ENCODE peak calls at places on chromosomes 16 and 17, in six cellular contexts. V is testis; Y is CD4-positive, alpha-beta T cell; Z is GM06990; W is ascending aorta; A is tibial artery. U is an unnamed sample.

GRCh38 chr16:78210305-78210704 is 110.9 kb downstream of the WWOX start:
- DNase-seq in V (no peak), Y (no peak), Z (no peak), W (no peak), A (no peak), U (no peak)

GRCh38 chr17:81074875-81075274 is 39.9 kb downstream of the BAIAP2 start:
- DNase-seq in V (no peak), Y (no peak), Z (no peak), W (no peak), A (no peak), U (no peak)

GRCh38 chr17:28473542-28473941 is at the start of gene SLC13A2:
- DNase-seq in V (no peak), Y (no peak), Z (no peak), W (peak), A (no peak), U (no peak)

GRCh38 chr17:27491713-27492190 is 35.5 kb downstream of the KSR1 start:
- DNase-seq in V (no peak), Y (no peak), Z (no peak), W (no peak), A (no peak), U (peak)

GRCh38 chr17:28097901-28098300 is 55.4 kb downstream of the NLK start:
- DNase-seq in V (no peak), Y (no peak), Z (peak), W (no peak), A (no peak), U (no peak)

GRCh38 chr16:379183-379960 is 2.4 kb downstream of the PGAP6 start:
- DNase-seq in V (no peak), Y (no peak), Z (no peak), W (no peak), A (no peak), U (no peak)

GRCh38 chr16:7805997-7806396 is 473.4 kb downstream of the RBFOX1 start:
- DNase-seq in V (no peak), Y (no peak), Z (no peak), W (no peak), A (no peak), U (no peak)

GRCh38 chr16:7596285-7596684 is 263.6 kb downstream of the RBFOX1 start:
- DNase-seq in V (no peak), Y (no peak), Z (no peak), W (no peak), A (no peak), U (no peak)

GRCh38 chr16:58299757-58300349 is 5.0 kb upstream of the PRSS54 start:
- DNase-seq in V (peak), Y (no peak), Z (no peak), W (no peak), A (no peak), U (no peak)

GRCh38 chr16:56700195-56700594 is 17.9 kb downstream of the MT1X start:
- DNase-seq in V (no peak), Y (no peak), Z (no peak), W (no peak), A (no peak), U (no peak)

GRCh38 chr16:46947900-46948547 is 25.4 kb downstream of the DNAJA2 start:
- DNase-seq in V (no peak), Y (no peak), Z (peak), W (no peak), A (no peak), U (peak)

GRCh38 chr17:39462644-39463375 is 1.5 kb downstream of the CDK12 start:
- DNase-seq in V (peak), Y (no peak), Z (no peak), W (peak), A (no peak), U (no peak)

GRCh38 chr17:27106347-27106981 is 187.4 kb upstream of the WSB1 start:
- DNase-seq in V (no peak), Y (no peak), Z (no peak), W (no peak), A (no peak), U (no peak)

GRCh38 chr17:60165223-60165622 is 15.4 kb downstream of the CA4 start:
- DNase-seq in V (no peak), Y (no peak), Z (no peak), W (peak), A (no peak), U (no peak)

GRCh38 chr16:27228621-27229501 is 25.5 kb downstream of the KDM8 start:
- DNase-seq in V (peak), Y (no peak), Z (no peak), W (no peak), A (no peak), U (no peak)

GRCh38 chr17:74332763-74333220 is 6.8 kb downstream of the KIF19 start:
- DNase-seq in V (no peak), Y (no peak), Z (no peak), W (no peak), A (no peak), U (no peak)

GRCh38 chr17:57552114-57552601 is 192.9 kb downstream of the CCDC182 start:
- DNase-seq in V (peak), Y (peak), Z (peak), W (peak), A (no peak), U (peak)

GRCh38 chr17:51256101-51256500 is 3.7 kb downstream of the MBTD1 start:
- DNase-seq in V (no peak), Y (no peak), Z (no peak), W (no peak), A (no peak), U (no peak)

GRCh38 chr17:63435681-63436522 is 10.2 kb downstream of the CYB561 start:
- DNase-seq in V (no peak), Y (no peak), Z (no peak), W (peak), A (no peak), U (no peak)

GRCh38 chr16:89378947-89379771 is 111.2 kb downstream of the ANKRD11 start:
- DNase-seq in V (no peak), Y (no peak), Z (no peak), W (no peak), A (peak), U (no peak)

GRCh38 chr17:73069164-73069774 is 23.2 kb downstream of the SLC39A11 start:
- DNase-seq in V (peak), Y (no peak), Z (no peak), W (no peak), A (no peak), U (no peak)

GRCh38 chr16:56303066-56303705 is 111.9 kb downstream of the GNAO1 start:
- DNase-seq in V (no peak), Y (no peak), Z (no peak), W (no peak), A (no peak), U (no peak)

GRCh38 chr17:31392002-31392855 is 754 bp downstream of the RAB11FIP4 start:
- DNase-seq in V (peak), Y (no peak), Z (no peak), W (no peak), A (no peak), U (peak)

GRCh38 chr16:30951193-30951592 is 2.3 kb downstream of the ORAI3 start:
- DNase-seq in V (no peak), Y (no peak), Z (no peak), W (no peak), A (no peak), U (no peak)

GRCh38 chr16:30948087-30948955 is 547 bp upstream of the ORAI3 start:
- DNase-seq in V (peak), Y (no peak), Z (peak), W (peak), A (peak), U (peak)

GRCh38 chr16:30950516-30951073 is 1.7 kb downstream of the ORAI3 start:
- DNase-seq in V (no peak), Y (no peak), Z (no peak), W (no peak), A (no peak), U (no peak)

GRCh38 chr16:30948956-30949654 is at the start of gene ORAI3:
- DNase-seq in V (peak), Y (no peak), Z (peak), W (peak), A (peak), U (peak)

DNA sequence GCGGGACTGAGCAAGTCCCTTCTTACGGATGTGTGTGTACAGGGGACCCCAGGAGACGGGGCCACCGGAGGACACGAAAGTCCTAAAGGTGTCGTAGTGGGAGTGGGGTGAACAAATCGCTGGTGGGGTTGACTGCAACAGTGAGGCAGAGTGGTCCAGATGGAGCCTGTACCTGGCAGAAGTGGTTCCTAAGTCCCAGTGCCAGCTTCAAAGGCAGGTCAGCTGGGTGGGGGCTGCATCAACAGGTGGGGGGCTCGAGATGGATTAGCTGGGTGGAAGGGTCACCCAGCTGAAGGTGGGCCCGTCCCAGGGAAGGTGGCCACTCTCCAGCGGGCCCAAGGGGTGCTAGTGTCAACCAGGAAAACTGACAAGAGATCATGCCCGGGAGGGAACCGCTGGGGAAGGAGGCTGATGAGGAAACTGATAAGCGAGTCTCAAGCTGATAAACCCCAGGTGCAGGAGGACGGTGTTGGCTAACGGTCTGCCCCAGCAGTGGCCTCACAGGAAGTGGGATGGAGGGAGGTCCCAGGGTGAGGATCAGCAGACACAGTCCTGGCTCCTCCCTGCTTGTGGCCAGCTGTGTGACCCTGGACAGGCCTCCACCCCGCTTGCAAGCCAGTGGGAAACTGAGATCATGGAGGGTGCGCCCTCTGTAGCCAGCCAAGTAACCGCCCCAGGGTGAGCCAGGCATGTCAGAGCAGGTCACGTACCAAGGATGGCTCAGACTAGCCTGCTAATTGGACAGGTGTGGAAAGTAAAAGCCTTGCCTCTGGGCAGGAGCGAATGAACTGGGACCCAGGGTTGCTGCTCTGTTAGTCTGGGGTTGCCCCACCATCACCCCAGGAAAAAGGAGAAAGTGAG is 1.0 kb downstream of the ORAI3 start:
- DNase-seq in V (peak), Y (no peak), Z (peak), W (peak), A (peak), U (peak)
- TF ChIP-seq CTCF in V (no peak), Y (no peak), Z (peak), W (no peak), A (no peak), U (peak)

GRCh38 chr17:82302498-82302963 is 14.9 kb downstream of the CD7 start:
- DNase-seq in V (no peak), Y (no peak), Z (no peak), W (no peak), A (no peak), U (peak)
- TF ChIP-seq CTCF in V (no peak), Y (no peak), Z (no peak), W (no peak), A (no peak), U (no peak)

DNA sequence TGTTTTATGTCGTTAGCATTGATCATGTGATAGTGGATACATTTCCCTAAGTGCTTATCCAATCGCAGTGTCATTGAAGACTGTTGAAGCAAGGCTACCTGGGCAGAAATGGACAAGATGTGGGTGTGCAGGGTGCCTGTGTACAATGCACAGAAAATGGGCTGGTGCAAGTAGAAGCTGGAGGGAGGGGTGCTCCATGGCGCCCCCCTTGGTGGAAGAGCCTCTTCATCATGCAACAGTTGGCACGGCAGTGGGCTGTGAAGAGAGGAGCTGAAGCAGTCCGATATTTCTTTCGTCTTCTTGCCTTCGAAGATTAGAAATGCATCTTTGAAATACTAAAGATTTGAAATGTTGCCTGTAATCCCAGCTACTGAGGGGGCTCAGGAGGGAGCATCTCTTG is 100.5 kb downstream of the PLCG2 start:
- DNase-seq in V (no peak), Y (no peak), Z (no peak), W (no peak), A (no peak), U (no peak)
- TF ChIP-seq CTCF in V (peak), Y (no peak), Z (peak), W (no peak), A (no peak), U (peak)

DNA sequence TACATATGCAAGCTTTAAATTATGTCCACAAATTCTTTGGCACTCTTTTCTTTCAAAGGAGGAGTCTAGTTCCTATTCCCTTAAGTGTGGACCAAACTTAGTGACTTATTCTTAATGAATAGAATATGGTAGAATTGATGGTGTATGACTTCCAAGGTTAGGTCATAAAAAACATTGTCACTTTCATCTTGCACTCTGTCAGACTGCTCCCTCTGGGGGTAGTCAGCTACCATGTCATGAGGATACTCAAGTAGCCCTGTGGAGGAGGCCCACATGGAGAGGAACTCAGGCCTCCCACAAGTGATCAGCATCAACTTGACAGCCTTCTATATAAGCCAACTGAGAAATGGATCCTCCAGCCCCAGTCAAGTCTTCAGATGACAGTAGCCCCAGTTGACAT is 58.0 kb upstream of the SCNN1B start:
- DNase-seq in V (no peak), Y (no peak), Z (no peak), W (no peak), A (no peak), U (no peak)
- TF ChIP-seq CTCF in V (no peak), Y (no peak), Z (no peak), W (no peak), A (no peak), U (no peak)

DNA sequence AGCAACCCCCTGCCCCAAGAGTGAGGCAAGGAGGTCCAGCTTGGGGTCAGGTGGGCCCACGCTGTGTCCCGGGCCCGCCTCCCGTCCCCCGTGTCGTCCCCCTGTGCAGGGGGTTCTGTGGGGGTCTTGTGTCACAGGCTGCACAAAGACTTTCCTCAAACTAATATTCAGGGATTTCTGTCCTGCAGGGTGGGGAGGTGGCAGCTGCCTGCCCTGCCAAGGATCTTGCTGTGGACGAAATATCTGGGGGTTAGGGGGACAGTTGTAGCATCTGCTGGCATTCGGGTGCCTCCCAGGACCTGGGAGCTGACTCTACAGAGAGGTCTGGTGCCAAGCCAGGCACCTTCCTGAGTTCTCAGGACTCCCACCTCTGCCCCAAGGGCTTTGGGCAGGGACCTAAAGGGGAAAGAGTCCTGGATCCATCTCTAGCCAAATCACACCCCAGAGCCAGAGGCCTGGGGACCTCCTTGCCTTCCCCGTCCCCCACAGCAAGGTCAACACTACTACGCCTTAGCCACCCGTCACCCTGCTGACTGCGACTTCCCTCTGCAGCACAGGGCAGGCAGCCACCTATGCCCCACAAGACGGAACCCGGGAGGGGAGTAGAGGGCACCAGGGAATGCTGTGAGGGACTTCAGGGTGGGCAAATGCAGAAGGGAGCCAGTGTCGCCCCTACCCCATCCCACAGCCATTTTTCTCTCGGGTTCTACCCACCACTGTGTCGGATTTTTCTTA is 59.3 kb downstream of the TMEM132E start:
- DNase-seq in V (no peak), Y (no peak), Z (no peak), W (no peak), A (no peak), U (no peak)
- TF ChIP-seq CTCF in V (no peak), Y (no peak), Z (no peak), W (no peak), A (no peak), U (peak)

GRCh38 chr16:29999605-30000004 is 3.6 kb downstream of the INO80E start:
- DNase-seq in V (no peak), Y (no peak), Z (no peak), W (no peak), A (no peak), U (no peak)
- TF ChIP-seq CTCF in V (no peak), Y (no peak), Z (no peak), W (no peak), A (no peak), U (no peak)

DNA sequence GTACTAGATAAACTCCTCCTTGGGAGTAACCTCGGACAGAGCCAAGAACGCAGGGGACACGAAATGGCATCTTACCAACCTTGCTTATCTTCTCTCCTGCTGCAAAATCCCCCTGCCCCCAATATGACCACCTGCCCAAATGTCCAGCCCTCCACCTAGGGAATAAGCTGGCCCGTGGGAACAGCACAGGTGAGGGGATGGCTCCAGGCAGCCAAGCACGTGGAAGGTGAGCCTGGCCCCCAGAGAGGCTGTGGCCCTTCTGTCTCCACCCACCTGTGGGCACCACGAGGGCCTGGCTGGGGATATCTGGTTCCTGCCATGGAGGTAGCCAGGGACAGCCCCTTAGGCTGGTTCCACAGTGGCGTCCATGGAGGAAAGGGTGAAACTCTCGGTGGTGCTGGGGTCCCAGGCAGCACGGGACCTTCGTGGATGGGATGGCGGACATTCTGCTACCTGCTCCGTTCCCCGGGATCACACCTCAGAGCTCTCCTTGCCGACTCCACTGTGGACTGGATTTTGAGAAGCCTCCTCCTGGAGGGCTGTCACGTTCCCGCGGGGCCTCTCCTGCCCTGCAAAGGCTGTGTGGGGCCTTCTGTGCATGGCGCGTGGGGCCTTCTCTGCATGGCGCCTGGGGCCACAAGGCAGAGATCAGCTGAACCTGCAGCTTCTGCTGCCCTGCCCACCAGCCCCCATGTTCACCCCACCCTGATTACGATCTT is 388.5 kb upstream of the TNRC6C start:
- DNase-seq in V (no peak), Y (no peak), Z (no peak), W (peak), A (no peak), U (no peak)
- TF ChIP-seq CTCF in V (no peak), Y (no peak), Z (no peak), W (no peak), A (no peak), U (no peak)

GRCh38 chr16:85027349-85027967 is at the start of gene KIAA0513:
- DNase-seq in V (peak), Y (peak), Z (peak), W (peak), A (peak), U (peak)
- TF ChIP-seq CTCF in V (no peak), Y (no peak), Z (peak), W (no peak), A (no peak), U (peak)